ENCODE peak calls at places on chromosome 1, in nine cellular contexts. X is T47D; A is anterior cingulate cortex; T is A172; E is BE2C; S is neuronal stem cell; D is GM10248; L is stimulated activated CD4-positive, alpha-beta T cell treated with anti-CD3 and anti-CD28 coated beads, Interleukin-4, amount 100 ng/mL, for 1 hour; I is activated CD4-positive, alpha-beta T cell treated with anti-CD3 and anti-CD28 coated beads, Interleukin-2, amount 50 U/mL, for 24 hours. R is an unnamed sample.

GRCh38 chr1:205926213-205926612 is 17.0 kb downstream of the SLC26A9 start:
- DNase-seq in D (no peak), E (no peak), X (no peak), T (no peak), A (no peak), S (no peak), L (no peak), I (no peak), R (no peak)

GRCh38 chr1:88661188-88661587 is 22.9 kb upstream of the PKN2 start:
- DNase-seq in S (no peak), D (no peak), E (no peak), X (no peak), T (no peak), L (no peak), I (no peak), A (no peak), R (no peak)

GRCh38 chr1:150371110-150371509 is 7.2 kb downstream of the RPRD2 start:
- DNase-seq in L (no peak), A (no peak), T (no peak), D (no peak), S (no peak), I (no peak), E (no peak), X (no peak), R (no peak)

GRCh38 chr1:87600070-87600469 is 271.4 kb downstream of the LMO4 start:
- DNase-seq in A (no peak), L (no peak), T (no peak), D (no peak), S (no peak), E (no peak), X (no peak), I (no peak), R (no peak)

GRCh38 chr1:40032240-40032891 is 8.2 kb upstream of the CAP1 start:
- DNase-seq in D (peak), A (peak), I (no peak), T (peak), S (peak), L (peak), E (peak), X (peak), R (peak)

GRCh38 chr1:233668725-233669294 is 54.9 kb downstream of the KCNK1 start:
- DNase-seq in I (no peak), D (peak), A (no peak), E (no peak), T (peak), S (no peak), L (no peak), X (no peak), R (no peak)

GRCh38 chr1:48069662-48070432 is 72.7 kb upstream of the TRABD2B start:
- DNase-seq in S (no peak), I (no peak), D (no peak), T (peak), A (no peak), X (no peak), L (no peak), E (no peak), R (no peak)

GRCh38 chr1:244576259-244576892 is 76.5 kb upstream of the DESI2 start:
- DNase-seq in I (no peak), T (no peak), S (no peak), E (no peak), L (no peak), A (no peak), D (no peak), X (no peak), R (no peak)

GRCh38 chr1:21152423-21153100 is 24.1 kb downstream of the EIF4G3 start:
- DNase-seq in D (no peak), I (no peak), A (no peak), E (no peak), S (no peak), T (no peak), X (no peak), L (no peak), R (no peak)

GRCh38 chr1:6180578-6181311 is 624 bp upstream of the CHD5 start:
- DNase-seq in S (no peak), D (no peak), A (no peak), E (no peak), I (no peak), L (peak), X (no peak), T (no peak), R (no peak)

GRCh38 chr1:243422362-243422761 is 166.5 kb downstream of the SDCCAG8 start:
- DNase-seq in X (no peak), A (no peak), E (no peak), T (no peak), D (no peak), I (no peak), L (no peak), S (no peak), R (no peak)

GRCh38 chr1:17216078-17216477 is 11.2 kb downstream of the PADI1 start:
- DNase-seq in E (no peak), D (no peak), I (no peak), T (no peak), S (no peak), L (no peak), A (no peak), X (no peak), R (no peak)

GRCh38 chr1:36160949-36161485 is 5.1 kb downstream of the MAP7D1 start:
- DNase-seq in E (no peak), D (peak), T (peak), A (no peak), X (no peak), L (peak), I (peak), S (no peak), R (peak)

GRCh38 chr1:225426395-225427248 is 1.2 kb downstream of the LBR start:
- DNase-seq in A (no peak), I (no peak), T (no peak), E (peak), L (peak), D (peak), X (peak), S (no peak), R (peak)

GRCh38 chr1:201636581-201636980 is 97.7 kb downstream of the NAV1 start:
- DNase-seq in A (no peak), L (no peak), T (no peak), D (no peak), E (no peak), S (no peak), I (no peak), X (no peak), R (no peak)